ENCODE peak calls at places on chromosomes 1 and 21, in nine cellular contexts. G, S, C, F, M, H, A, X and Y are unnamed samples.

GRCh38 chr1:73627723-73628122 is 570.3 kb downstream of the LRRIQ3 start:
- DNase-seq in G (peak), S (no peak), C (no peak), F (no peak), M (no peak), H (no peak), A (no peak), X (no peak), Y (no peak)

GRCh38 chr1:114154146-114154962 is 685 bp upstream of the SYT6 start:
- DNase-seq in G (no peak), S (no peak), C (peak), F (no peak), M (no peak), H (no peak), A (no peak), X (no peak), Y (peak)

GRCh38 chr1:65958561-65959350 is 166.1 kb downstream of the PDE4B start:
- DNase-seq in G (peak), S (no peak), C (no peak), F (peak), M (peak), H (peak), A (no peak), X (peak), Y (no peak)

GRCh38 chr1:189764391-189765320 is 713.0 kb downstream of the BRINP3 start:
- DNase-seq in G (no peak), S (no peak), C (no peak), F (no peak), M (no peak), H (no peak), A (no peak), X (no peak), Y (no peak)

GRCh38 chr1:30875197-30875596 is 33.4 kb downstream of the SDC3 start:
- DNase-seq in G (no peak), S (no peak), C (no peak), F (no peak), M (no peak), H (no peak), A (no peak), X (no peak), Y (no peak)

GRCh38 chr21:34894401-34894800 is 154.7 kb downstream of the RUNX1 start:
- DNase-seq in G (no peak), S (no peak), C (no peak), F (no peak), M (no peak), H (no peak), A (no peak), X (no peak), Y (no peak)

GRCh38 chr1:238558156-238558555 is 667.4 kb upstream of the ZP4 start:
- DNase-seq in G (no peak), S (no peak), C (no peak), F (no peak), M (no peak), H (peak), A (no peak), X (no peak), Y (no peak)

GRCh38 chr1:173508541-173508940 is 31.4 kb downstream of the PRDX6 start:
- DNase-seq in G (no peak), S (no peak), C (no peak), F (no peak), M (no peak), H (peak), A (no peak), X (no peak), Y (no peak)

GRCh38 chr1:48471103-48471502 is 901 bp downstream of the SPATA6 start:
- DNase-seq in G (no peak), S (no peak), C (peak), F (no peak), M (no peak), H (no peak), A (no peak), X (no peak), Y (no peak)

GRCh38 chr1:23400324-23401110 is 24.0 kb downstream of the TCEA3 start:
- DNase-seq in G (no peak), S (no peak), C (peak), F (no peak), M (no peak), H (no peak), A (no peak), X (no peak), Y (no peak)

GRCh38 chr1:116076831-116077230 is 34.4 kb upstream of the MAB21L3 start:
- DNase-seq in G (no peak), S (no peak), C (no peak), F (no peak), M (no peak), H (no peak), A (no peak), X (no peak), Y (no peak)

GRCh38 chr1:27785763-27786162 is 12.7 kb downstream of the STX12 start:
- DNase-seq in G (no peak), S (no peak), C (no peak), F (no peak), M (no peak), H (peak), A (no peak), X (no peak), Y (no peak)

GRCh38 chr1:118503747-118504146 is 318.7 kb upstream of the SPAG17 start:
- DNase-seq in G (no peak), S (no peak), C (no peak), F (no peak), M (peak), H (no peak), A (no peak), X (no peak), Y (no peak)

GRCh38 chr21:33032434-33033047 is 6.8 kb downstream of the OLIG2 start:
- DNase-seq in G (no peak), S (no peak), C (no peak), F (no peak), M (no peak), H (no peak), A (no peak), X (no peak), Y (no peak)

GRCh38 chr1:65990161-65990560 is 197.5 kb downstream of the PDE4B start:
- DNase-seq in G (no peak), S (no peak), C (no peak), F (no peak), M (no peak), H (no peak), A (no peak), X (no peak), Y (no peak)

GRCh38 chr1:38463074-38463473 is 396.5 kb downstream of the RRAGC start:
- DNase-seq in G (no peak), S (no peak), C (no peak), F (no peak), M (no peak), H (no peak), A (no peak), X (no peak), Y (no peak)

GRCh38 chr1:183272390-183272801 is 86.3 kb downstream of the LAMC2 start:
- DNase-seq in G (no peak), S (no peak), C (no peak), F (no peak), M (no peak), H (peak), A (no peak), X (no peak), Y (no peak)

GRCh38 chr1:40132383-40133121 is 28.6 kb upstream of the RLF start:
- DNase-seq in G (no peak), S (no peak), C (no peak), F (no peak), M (no peak), H (no peak), A (no peak), X (no peak), Y (no peak)

GRCh38 chr1:97488505-97488904 is 432.3 kb downstream of the DPYD start:
- DNase-seq in G (no peak), S (no peak), C (no peak), F (no peak), M (no peak), H (no peak), A (no peak), X (no peak), Y (no peak)

GRCh38 chr1:230215049-230215448 is 148.0 kb downstream of the GALNT2 start:
- DNase-seq in G (no peak), S (no peak), C (peak), F (no peak), M (peak), H (no peak), A (no peak), X (no peak), Y (peak)

GRCh38 chr1:158177705-158178450 is 2.8 kb upstream of the CD1D start:
- DNase-seq in G (peak), S (peak), C (peak), F (peak), M (peak), H (peak), A (peak), X (no peak), Y (peak)

GRCh38 chr1:55522982-55523381 is 307.8 kb upstream of the USP24 start:
- DNase-seq in G (no peak), S (no peak), C (no peak), F (no peak), M (no peak), H (no peak), A (no peak), X (no peak), Y (no peak)

GRCh38 chr1:107499139-107499744 is 358.4 kb downstream of the NTNG1 start:
- DNase-seq in G (no peak), S (no peak), C (no peak), F (no peak), M (no peak), H (no peak), A (no peak), X (no peak), Y (no peak)

GRCh38 chr1:158246650-158247049 is 7.6 kb upstream of the CD1A start:
- DNase-seq in G (peak), S (no peak), C (no peak), F (no peak), M (peak), H (no peak), A (no peak), X (no peak), Y (no peak)

GRCh38 chr1:170032531-170033295 is 41.8 kb downstream of the KIFAP3 start:
- DNase-seq in G (no peak), S (no peak), C (no peak), F (no peak), M (no peak), H (no peak), A (no peak), X (no peak), Y (no peak)

GRCh38 chr1:40303051-40303771 is 13.9 kb downstream of the COL9A2 start:
- DNase-seq in G (no peak), S (no peak), C (no peak), F (no peak), M (no peak), H (no peak), A (no peak), X (no peak), Y (no peak)

GRCh38 chr1:215279682-215280081 is 197.1 kb downstream of the KCNK2 start:
- DNase-seq in G (no peak), S (no peak), C (no peak), F (no peak), M (no peak), H (no peak), A (no peak), X (no peak), Y (no peak)

GRCh38 chr1:35560256-35561225 is 2.9 kb downstream of the NCDN start:
- DNase-seq in G (no peak), S (no peak), C (peak), F (no peak), M (no peak), H (no peak), A (no peak), X (no peak), Y (peak)

GRCh38 chr1:76410499-76410898 is 336.0 kb downstream of the ST6GALNAC3 start:
- DNase-seq in G (no peak), S (no peak), C (no peak), F (no peak), M (no peak), H (no peak), A (no peak), X (no peak), Y (no peak)

GRCh38 chr1:44256762-44257554 is 43.7 kb downstream of the DMAP1 start:
- DNase-seq in G (no peak), S (no peak), C (no peak), F (no peak), M (no peak), H (no peak), A (no peak), X (no peak), Y (no peak)

GRCh38 chr1:156893048-156893953 is at the start of gene PEAR1:
- DNase-seq in G (no peak), S (no peak), C (peak), F (no peak), M (no peak), H (no peak), A (no peak), X (no peak), Y (no peak)